ENCODE peak calls at places on chromosomes 6 and 20, in six cellular contexts. P is AML-193; Y is T-cell; Q is GM04504; R is HEK293T; X is stimulated activated CD4-positive, alpha-beta T cell treated with anti-CD3 and anti-CD28 coated beads, Interleukin-4, amount 100 ng/mL, for 48 hours. E is an unnamed sample.

GRCh38 chr6:97697450-97697849 is 414.4 kb upstream of the MMS22L start:
- DNase-seq in X (no peak), Y (no peak), P (no peak), R (no peak), Q (peak), E (no peak)

GRCh38 chr20:50731930-50732690 is 730 bp downstream of the PARD6B start:
- DNase-seq in P (no peak), Q (no peak), Y (no peak), X (no peak), R (no peak), E (no peak)

GRCh38 chr6:167455371-167455770 is 130.5 kb downstream of the TTLL2 start:
- DNase-seq in R (no peak), P (no peak), Y (no peak), X (no peak), Q (no peak), E (no peak)

GRCh38 chr20:51541189-51542032 is 1.1 kb downstream of the NFATC2 start:
- DNase-seq in P (peak), X (peak), Q (no peak), Y (peak), R (peak), E (peak)

GRCh38 chr6:21468487-21468886 is 125.1 kb upstream of the SOX4 start:
- DNase-seq in R (no peak), X (no peak), P (no peak), Y (no peak), Q (no peak), E (no peak)

GRCh38 chr20:14599613-14600012 is 262.2 kb upstream of the FLRT3 start:
- DNase-seq in X (no peak), Y (no peak), R (no peak), P (no peak), Q (no peak), E (no peak)

GRCh38 chr20:58513580-58514285 is 1.5 kb downstream of the APCDD1L start:
- DNase-seq in R (no peak), Q (no peak), Y (no peak), X (no peak), P (no peak), E (no peak)

GRCh38 chr6:157867155-157867559 is 44.1 kb downstream of the SNX9 start:
- DNase-seq in Y (no peak), P (no peak), Q (no peak), R (no peak), X (no peak), E (peak)

GRCh38 chr20:62427172-62428007 is at the start of gene RBBP8NL:
- DNase-seq in Y (no peak), X (no peak), R (no peak), Q (no peak), P (no peak), E (no peak)

GRCh38 chr6:64831680-64832079 is 875.3 kb downstream of the EYS start:
- DNase-seq in Q (no peak), P (no peak), X (no peak), R (no peak), Y (no peak), E (no peak)

E was measured in dermis microvascular lymphatic vessel endothelial cell.